ENCODE peak calls at places on chromosomes 16 and 17, in ten cellular contexts. One of them, this sample, is unnamed.

GRCh38 chr17:51032850-51033249 is 87.8 kb downstream of the SPAG9 start:
- DNase-seq in IMR-90: peak
- DNase-seq in body of pancreas: no peak
- DNase-seq in SJSA1: no peak
- DNase-seq in OCI-LY7: no peak
- DNase-seq in left ventricle myocardium inferior: no peak
- DNase-seq in CD8-positive, alpha-beta T cell: no peak
- DNase-seq in astrocyte of the spinal cord: no peak
- DNase-seq in endodermal cell: no peak
- DNase-seq in Peyer's patch: no peak
- DNase-seq in this sample: no peak

GRCh38 chr17:44002141-44002848 is 2.1 kb upstream of the NAGS start:
- DNase-seq in SJSA1: no peak
- DNase-seq in body of pancreas: no peak
- DNase-seq in astrocyte of the spinal cord: peak
- DNase-seq in Peyer's patch: no peak
- DNase-seq in IMR-90: peak
- DNase-seq in OCI-LY7: no peak
- DNase-seq in CD8-positive, alpha-beta T cell: no peak
- DNase-seq in endodermal cell: no peak
- DNase-seq in left ventricle myocardium inferior: no peak
- DNase-seq in this sample: peak

GRCh38 chr17:47009759-47010594 is 30.9 kb upstream of the RPRML start:
- DNase-seq in OCI-LY7: no peak
- DNase-seq in SJSA1: no peak
- DNase-seq in CD8-positive, alpha-beta T cell: no peak
- DNase-seq in endodermal cell: peak
- DNase-seq in IMR-90: no peak
- DNase-seq in left ventricle myocardium inferior: peak
- DNase-seq in Peyer's patch: no peak
- DNase-seq in astrocyte of the spinal cord: no peak
- DNase-seq in body of pancreas: no peak
- DNase-seq in this sample: no peak

GRCh38 chr16:2490190-2491105 is 15.5 kb downstream of the TBC1D24 start:
- DNase-seq in astrocyte of the spinal cord: no peak
- DNase-seq in body of pancreas: no peak
- DNase-seq in OCI-LY7: no peak
- DNase-seq in SJSA1: no peak
- DNase-seq in IMR-90: no peak
- DNase-seq in Peyer's patch: no peak
- DNase-seq in left ventricle myocardium inferior: no peak
- DNase-seq in endodermal cell: no peak
- DNase-seq in CD8-positive, alpha-beta T cell: no peak
- DNase-seq in this sample: no peak

GRCh38 chr17:79603771-79604170 is 7.1 kb downstream of the RBFOX3 start:
- DNase-seq in endodermal cell: no peak
- DNase-seq in OCI-LY7: no peak
- DNase-seq in astrocyte of the spinal cord: no peak
- DNase-seq in Peyer's patch: no peak
- DNase-seq in left ventricle myocardium inferior: no peak
- DNase-seq in IMR-90: no peak
- DNase-seq in body of pancreas: no peak
- DNase-seq in CD8-positive, alpha-beta T cell: no peak
- DNase-seq in SJSA1: no peak
- DNase-seq in this sample: no peak

GRCh38 chr17:13003454-13003851 is 14.4 kb downstream of the ELAC2 start:
- DNase-seq in body of pancreas: no peak
- DNase-seq in SJSA1: no peak
- DNase-seq in astrocyte of the spinal cord: no peak
- DNase-seq in OCI-LY7: no peak
- DNase-seq in left ventricle myocardium inferior: no peak
- DNase-seq in Peyer's patch: no peak
- DNase-seq in CD8-positive, alpha-beta T cell: no peak
- DNase-seq in endodermal cell: no peak
- DNase-seq in IMR-90: no peak
- DNase-seq in this sample: no peak

GRCh38 chr17:13665872-13666635 is 64.3 kb upstream of the HS3ST3A1 start:
- DNase-seq in SJSA1: no peak
- DNase-seq in astrocyte of the spinal cord: no peak
- DNase-seq in Peyer's patch: no peak
- DNase-seq in OCI-LY7: no peak
- DNase-seq in CD8-positive, alpha-beta T cell: no peak
- DNase-seq in endodermal cell: no peak
- DNase-seq in IMR-90: no peak
- DNase-seq in body of pancreas: no peak
- DNase-seq in left ventricle myocardium inferior: no peak
- DNase-seq in this sample: no peak

GRCh38 chr16:80273635-80274538 is 266.9 kb upstream of the DYNLRB2 start:
- DNase-seq in OCI-LY7: no peak
- DNase-seq in left ventricle myocardium inferior: no peak
- DNase-seq in body of pancreas: no peak
- DNase-seq in endodermal cell: no peak
- DNase-seq in astrocyte of the spinal cord: peak
- DNase-seq in CD8-positive, alpha-beta T cell: no peak
- DNase-seq in SJSA1: no peak
- DNase-seq in Peyer's patch: no peak
- DNase-seq in IMR-90: peak
- DNase-seq in this sample: peak

GRCh38 chr16:73020409-73020884 is 27.5 kb downstream of the ZFHX3 start:
- DNase-seq in Peyer's patch: peak
- DNase-seq in astrocyte of the spinal cord: peak
- DNase-seq in body of pancreas: peak
- DNase-seq in OCI-LY7: no peak
- DNase-seq in IMR-90: peak
- DNase-seq in endodermal cell: peak
- DNase-seq in left ventricle myocardium inferior: peak
- DNase-seq in CD8-positive, alpha-beta T cell: no peak
- DNase-seq in SJSA1: peak
- DNase-seq in this sample: peak

GRCh38 chr16:58252716-58253115 is 42.1 kb downstream of the PRSS54 start:
- DNase-seq in Peyer's patch: no peak
- DNase-seq in left ventricle myocardium inferior: no peak
- DNase-seq in body of pancreas: no peak
- DNase-seq in IMR-90: no peak
- DNase-seq in OCI-LY7: peak
- DNase-seq in SJSA1: no peak
- DNase-seq in astrocyte of the spinal cord: no peak
- DNase-seq in CD8-positive, alpha-beta T cell: no peak
- DNase-seq in endodermal cell: peak
- DNase-seq in this sample: no peak

GRCh38 chr17:2239882-2240430 is 63.6 kb downstream of the SMG6 start:
- DNase-seq in CD8-positive, alpha-beta T cell: no peak
- DNase-seq in SJSA1: peak
- DNase-seq in IMR-90: peak
- DNase-seq in Peyer's patch: no peak
- DNase-seq in OCI-LY7: peak
- DNase-seq in left ventricle myocardium inferior: peak
- DNase-seq in endodermal cell: peak
- DNase-seq in body of pancreas: peak
- DNase-seq in astrocyte of the spinal cord: peak
- DNase-seq in this sample: peak

GRCh38 chr16:49664221-49665215 is 191.4 kb downstream of the ZNF423 start:
- DNase-seq in Peyer's patch: no peak
- DNase-seq in SJSA1: no peak
- DNase-seq in left ventricle myocardium inferior: peak
- DNase-seq in CD8-positive, alpha-beta T cell: no peak
- DNase-seq in IMR-90: no peak
- DNase-seq in body of pancreas: peak
- DNase-seq in endodermal cell: no peak
- DNase-seq in OCI-LY7: no peak
- DNase-seq in astrocyte of the spinal cord: no peak
- DNase-seq in this sample: no peak

GRCh38 chr17:9003355-9004131 is 17.8 kb upstream of the NTN1 start:
- DNase-seq in OCI-LY7: no peak
- DNase-seq in body of pancreas: no peak
- DNase-seq in astrocyte of the spinal cord: no peak
- DNase-seq in SJSA1: no peak
- DNase-seq in left ventricle myocardium inferior: no peak
- DNase-seq in IMR-90: no peak
- DNase-seq in CD8-positive, alpha-beta T cell: no peak
- DNase-seq in Peyer's patch: no peak
- DNase-seq in endodermal cell: peak
- DNase-seq in this sample: no peak

GRCh38 chr17:1606352-1606985 is 22.2 kb downstream of the SLC43A2 start:
- DNase-seq in IMR-90: no peak
- DNase-seq in Peyer's patch: no peak
- DNase-seq in endodermal cell: no peak
- DNase-seq in astrocyte of the spinal cord: no peak
- DNase-seq in left ventricle myocardium inferior: no peak
- DNase-seq in CD8-positive, alpha-beta T cell: no peak
- DNase-seq in body of pancreas: peak
- DNase-seq in OCI-LY7: no peak
- DNase-seq in SJSA1: no peak
- DNase-seq in this sample: peak

DNA sequence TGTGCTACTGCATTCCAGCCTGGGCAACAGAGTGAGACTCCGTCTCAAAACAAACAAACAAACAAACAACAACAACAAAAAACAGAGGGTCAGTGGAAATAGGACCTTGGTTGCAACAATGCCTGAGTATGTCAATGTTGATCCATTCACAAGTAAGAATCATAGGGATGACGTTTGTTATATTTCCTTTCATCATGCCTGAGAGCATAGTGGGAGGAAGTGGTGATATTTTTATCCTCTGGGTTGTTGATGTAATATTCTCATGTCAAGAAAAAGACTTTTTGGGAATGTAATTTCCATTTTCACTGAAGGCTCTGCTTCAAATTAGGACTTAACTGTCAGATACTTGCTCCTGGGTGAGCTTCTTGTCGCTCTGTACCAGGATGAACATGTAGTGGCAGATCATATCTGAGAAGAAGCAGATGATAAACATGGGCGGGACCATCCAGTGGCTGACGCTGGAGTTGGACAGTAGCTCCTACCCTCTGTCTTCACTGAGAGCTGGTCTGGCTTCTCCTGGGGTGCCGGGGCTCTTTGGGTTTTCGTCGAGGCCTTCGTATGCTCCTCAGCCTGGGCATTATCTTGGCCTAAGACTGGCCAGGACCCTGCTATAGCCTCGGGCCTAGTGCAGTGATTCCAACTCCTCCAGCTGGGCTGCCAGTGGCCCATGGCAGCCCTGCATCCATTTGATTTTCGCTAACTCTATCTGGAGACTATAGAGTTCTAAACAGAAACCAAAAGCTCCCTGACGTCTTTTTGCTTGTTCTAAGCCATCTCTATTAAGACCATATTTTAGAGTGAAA is 19.6 kb downstream of the CYB5B start:
- DNase-seq in IMR-90: peak
- DNase-seq in endodermal cell: no peak
- DNase-seq in SJSA1: no peak
- DNase-seq in astrocyte of the spinal cord: peak
- DNase-seq in Peyer's patch: no peak
- DNase-seq in body of pancreas: no peak
- DNase-seq in left ventricle myocardium inferior: peak
- DNase-seq in CD8-positive, alpha-beta T cell: peak
- DNase-seq in OCI-LY7: no peak
- DNase-seq in this sample: peak
- H3K4me3 ChIP-seq in IMR-90: no peak
- H3K4me3 ChIP-seq in endodermal cell: no peak
- H3K4me3 ChIP-seq in SJSA1: peak
- H3K4me3 ChIP-seq in astrocyte of the spinal cord: no peak
- H3K4me3 ChIP-seq in Peyer's patch: peak
- H3K4me3 ChIP-seq in body of pancreas: no peak
- H3K4me3 ChIP-seq in left ventricle myocardium inferior: peak
- H3K4me3 ChIP-seq in CD8-positive, alpha-beta T cell: peak
- H3K4me3 ChIP-seq in OCI-LY7: no peak
- H3K4me3 ChIP-seq in this sample: no peak

DNA sequence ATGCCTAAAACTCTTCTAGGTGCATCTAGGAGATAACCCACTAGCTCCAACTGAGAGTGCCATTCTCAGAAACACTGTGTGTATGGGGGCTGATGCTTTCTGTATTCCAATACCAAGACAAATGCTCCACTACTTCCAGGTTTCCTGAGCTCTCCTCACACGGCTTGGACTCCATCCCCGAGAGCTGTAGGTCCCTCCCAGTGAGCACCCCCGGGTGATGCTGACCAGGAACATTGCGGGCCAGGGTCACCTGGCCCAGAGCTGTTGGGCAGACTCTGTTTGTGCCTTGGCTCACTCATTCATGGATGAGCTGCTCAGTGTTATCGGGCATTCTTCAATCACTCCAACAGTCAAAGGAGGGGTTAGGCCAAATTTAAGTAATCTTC is 7.0 kb downstream of the CUEDC1 start:
- DNase-seq in astrocyte of the spinal cord: no peak
- DNase-seq in SJSA1: peak
- DNase-seq in CD8-positive, alpha-beta T cell: no peak
- DNase-seq in left ventricle myocardium inferior: no peak
- DNase-seq in endodermal cell: no peak
- DNase-seq in Peyer's patch: no peak
- DNase-seq in IMR-90: no peak
- DNase-seq in OCI-LY7: no peak
- DNase-seq in body of pancreas: no peak
- DNase-seq in this sample: no peak
- H3K4me3 ChIP-seq in astrocyte of the spinal cord: no peak
- H3K4me3 ChIP-seq in SJSA1: no peak
- H3K4me3 ChIP-seq in CD8-positive, alpha-beta T cell: no peak
- H3K4me3 ChIP-seq in left ventricle myocardium inferior: no peak
- H3K4me3 ChIP-seq in endodermal cell: no peak
- H3K4me3 ChIP-seq in Peyer's patch: no peak
- H3K4me3 ChIP-seq in IMR-90: no peak
- H3K4me3 ChIP-seq in OCI-LY7: no peak
- H3K4me3 ChIP-seq in body of pancreas: no peak
- H3K4me3 ChIP-seq in this sample: no peak

GRCh38 chr16:88770459-88771293 is 14.3 kb downstream of the PIEZO1 start:
- DNase-seq in OCI-LY7: no peak
- DNase-seq in body of pancreas: peak
- DNase-seq in CD8-positive, alpha-beta T cell: no peak
- DNase-seq in Peyer's patch: peak
- DNase-seq in left ventricle myocardium inferior: peak
- DNase-seq in endodermal cell: peak
- DNase-seq in IMR-90: peak
- DNase-seq in SJSA1: peak
- DNase-seq in astrocyte of the spinal cord: peak
- DNase-seq in this sample: peak
- H3K4me3 ChIP-seq in OCI-LY7: no peak
- H3K4me3 ChIP-seq in body of pancreas: no peak
- H3K4me3 ChIP-seq in CD8-positive, alpha-beta T cell: peak
- H3K4me3 ChIP-seq in Peyer's patch: peak
- H3K4me3 ChIP-seq in left ventricle myocardium inferior: peak
- H3K4me3 ChIP-seq in endodermal cell: no peak
- H3K4me3 ChIP-seq in IMR-90: no peak
- H3K4me3 ChIP-seq in SJSA1: peak
- H3K4me3 ChIP-seq in astrocyte of the spinal cord: no peak
- H3K4me3 ChIP-seq in this sample: peak

DNA sequence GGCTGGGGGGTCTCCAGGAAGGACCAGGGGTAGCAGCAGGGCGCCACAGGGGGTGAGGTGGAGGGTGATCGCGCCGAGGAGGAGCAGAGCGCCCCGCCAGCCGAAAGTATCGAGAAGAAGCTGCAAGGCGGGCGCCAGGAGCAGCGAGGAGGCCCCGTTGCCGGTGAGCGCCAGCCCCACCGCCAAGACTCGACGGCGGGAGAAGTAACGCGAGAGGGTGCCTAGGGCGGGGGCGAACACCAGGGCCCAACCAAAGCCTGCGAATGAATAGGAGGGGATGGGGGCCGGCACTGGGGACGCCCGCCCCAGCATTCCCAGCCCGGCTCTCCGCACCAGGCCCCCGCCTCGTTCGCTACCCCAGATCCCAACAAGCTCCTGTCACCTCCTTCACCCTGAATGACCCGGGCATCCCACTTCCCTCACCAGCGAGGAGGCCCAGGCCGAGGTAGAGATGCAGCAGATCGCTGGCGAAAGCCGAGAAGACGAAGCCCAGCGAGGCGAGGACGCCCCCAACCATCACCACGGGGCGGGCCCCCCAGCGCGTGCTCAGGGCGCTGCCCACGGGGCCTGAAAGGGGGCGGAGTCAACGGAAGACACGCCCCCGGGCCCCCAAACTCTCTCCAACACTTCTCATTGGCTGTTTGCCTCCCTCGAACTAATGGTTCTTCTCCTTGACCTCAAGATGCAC is 1.2 kb downstream of the SLC16A11 start:
- DNase-seq in SJSA1: no peak
- DNase-seq in Peyer's patch: peak
- DNase-seq in left ventricle myocardium inferior: no peak
- DNase-seq in IMR-90: no peak
- DNase-seq in CD8-positive, alpha-beta T cell: peak
- DNase-seq in astrocyte of the spinal cord: no peak
- DNase-seq in body of pancreas: no peak
- DNase-seq in OCI-LY7: no peak
- DNase-seq in endodermal cell: peak
- DNase-seq in this sample: no peak
- H3K4me3 ChIP-seq in SJSA1: no peak
- H3K4me3 ChIP-seq in Peyer's patch: peak
- H3K4me3 ChIP-seq in left ventricle myocardium inferior: peak
- H3K4me3 ChIP-seq in IMR-90: no peak
- H3K4me3 ChIP-seq in CD8-positive, alpha-beta T cell: peak
- H3K4me3 ChIP-seq in astrocyte of the spinal cord: no peak
- H3K4me3 ChIP-seq in body of pancreas: no peak
- H3K4me3 ChIP-seq in OCI-LY7: no peak
- H3K4me3 ChIP-seq in endodermal cell: no peak
- H3K4me3 ChIP-seq in this sample: peak